ENCODE peak calls at places on chromosomes 16 and 17, in five cellular contexts. One of them, this sample, is unnamed.

GRCh38 chr16:87984868-87985267 is 33.6 kb downstream of the BANP start:
- DNase-seq in NCI-H446 treated with DMSO at 0.1 percent for 48 hours: no peak
- DNase-seq in RWPE1: no peak
- DNase-seq in neural crest cell: no peak
- DNase-seq in hypothalamus: no peak
- DNase-seq in this sample: no peak

GRCh38 chr16:56972898-56973689 is 11.3 kb downstream of the CETP start:
- DNase-seq in NCI-H446 treated with DMSO at 0.1 percent for 48 hours: no peak
- DNase-seq in RWPE1: no peak
- DNase-seq in neural crest cell: no peak
- DNase-seq in hypothalamus: no peak
- DNase-seq in this sample: no peak

GRCh38 chr17:28199728-28200127 is 119.3 kb upstream of the TMEM97 start:
- DNase-seq in NCI-H446 treated with DMSO at 0.1 percent for 48 hours: no peak
- DNase-seq in RWPE1: no peak
- DNase-seq in neural crest cell: no peak
- DNase-seq in hypothalamus: no peak
- DNase-seq in this sample: no peak

GRCh38 chr17:68777243-68777855 is 176.2 kb upstream of the FAM20A start:
- DNase-seq in NCI-H446 treated with DMSO at 0.1 percent for 48 hours: peak; percentile 11
- DNase-seq in RWPE1: peak; percentile 40
- DNase-seq in neural crest cell: peak; percentile 72
- DNase-seq in hypothalamus: no peak
- DNase-seq in this sample: peak; percentile 80

GRCh38 chr17:58575511-58575910 is 61.1 kb upstream of the MTMR4 start:
- DNase-seq in NCI-H446 treated with DMSO at 0.1 percent for 48 hours: no peak
- DNase-seq in RWPE1: peak; percentile 72
- DNase-seq in neural crest cell: no peak
- DNase-seq in hypothalamus: no peak
- DNase-seq in this sample: no peak

GRCh38 chr16:81564368-81565060 is 119.9 kb downstream of the CMIP start:
- DNase-seq in NCI-H446 treated with DMSO at 0.1 percent for 48 hours: no peak
- DNase-seq in RWPE1: no peak
- DNase-seq in neural crest cell: no peak
- DNase-seq in hypothalamus: no peak
- DNase-seq in this sample: peak; percentile 14

GRCh38 chr16:51383909-51384308 is 232.8 kb upstream of the SALL1 start:
- DNase-seq in NCI-H446 treated with DMSO at 0.1 percent for 48 hours: no peak
- DNase-seq in RWPE1: peak; percentile 19
- DNase-seq in neural crest cell: no peak
- DNase-seq in hypothalamus: no peak
- DNase-seq in this sample: no peak

GRCh38 chr17:29590979-29591736 is 1.7 kb upstream of the GIT1 start:
- DNase-seq in NCI-H446 treated with DMSO at 0.1 percent for 48 hours: peak; percentile 69
- DNase-seq in RWPE1: peak; percentile 78
- DNase-seq in neural crest cell: peak; percentile 50
- DNase-seq in hypothalamus: no peak
- DNase-seq in this sample: no peak

GRCh38 chr17:13107726-13108235 is 90.0 kb upstream of the ELAC2 start:
- DNase-seq in NCI-H446 treated with DMSO at 0.1 percent for 48 hours: no peak
- DNase-seq in RWPE1: no peak
- DNase-seq in neural crest cell: no peak
- DNase-seq in hypothalamus: no peak
- DNase-seq in this sample: no peak

GRCh38 chr16:85421338-85422123 is 191.6 kb upstream of the GSE1 start:
- DNase-seq in NCI-H446 treated with DMSO at 0.1 percent for 48 hours: no peak
- DNase-seq in RWPE1: no peak
- DNase-seq in neural crest cell: no peak
- DNase-seq in hypothalamus: no peak
- DNase-seq in this sample: no peak

GRCh38 chr17:19570497-19571151 is 37.0 kb downstream of the SLC47A1 start:
- DNase-seq in NCI-H446 treated with DMSO at 0.1 percent for 48 hours: peak; percentile 28
- DNase-seq in RWPE1: no peak
- DNase-seq in neural crest cell: no peak
- DNase-seq in hypothalamus: no peak
- DNase-seq in this sample: no peak

GRCh38 chr17:60559995-60560859 is 34.2 kb upstream of the APPBP2 start:
- DNase-seq in NCI-H446 treated with DMSO at 0.1 percent for 48 hours: no peak
- DNase-seq in RWPE1: no peak
- DNase-seq in neural crest cell: no peak
- DNase-seq in hypothalamus: no peak
- DNase-seq in this sample: no peak

GRCh38 chr16:47142469-47143328 is 1.0 kb downstream of the NETO2 start:
- DNase-seq in NCI-H446 treated with DMSO at 0.1 percent for 48 hours: peak; percentile 3
- DNase-seq in RWPE1: peak; percentile 21
- DNase-seq in neural crest cell: no peak
- DNase-seq in hypothalamus: no peak
- DNase-seq in this sample: peak; percentile 11

GRCh38 chr17:80265205-80266068 is 4.8 kb downstream of the RNF213 start:
- DNase-seq in NCI-H446 treated with DMSO at 0.1 percent for 48 hours: no peak
- DNase-seq in RWPE1: no peak
- DNase-seq in neural crest cell: no peak
- DNase-seq in hypothalamus: no peak
- DNase-seq in this sample: no peak

GRCh38 chr17:82014432-82014831 is 8.2 kb downstream of the CENPX start:
- DNase-seq in NCI-H446 treated with DMSO at 0.1 percent for 48 hours: no peak
- DNase-seq in RWPE1: no peak
- DNase-seq in neural crest cell: no peak
- DNase-seq in hypothalamus: no peak
- DNase-seq in this sample: no peak

This sample was measured in hippocampal formation.